ENCODE peak calls at places on chromosomes 13 and 19, in five cellular contexts. D is non-pigmented ciliary epithelial cell, F is nephron progenitor cell, M is NCI-H226, G is heart right ventricle. V is an unnamed sample.

GRCh38 chr19:32581704-32582164 is 744 bp downstream of the PDCD5 start:
- DNase-seq in M (peak), G (no peak), D (no peak), F (peak), V (peak)

GRCh38 chr13:92379371-92379770 is 847.2 kb upstream of the GPC6 start:
- DNase-seq in M (no peak), D (no peak), G (no peak), F (no peak), V (no peak)

GRCh38 chr13:75643693-75644092 is 7.6 kb downstream of the LMO7 start:
- DNase-seq in G (no peak), D (no peak), F (no peak), M (no peak), V (no peak)

GRCh38 chr13:23889598-23890224 is 511 bp upstream of the MIPEP start:
- DNase-seq in M (no peak), G (no peak), D (no peak), F (no peak), V (no peak)

GRCh38 chr13:111790621-111791020 is 276.3 kb upstream of the SOX1 start:
- DNase-seq in D (no peak), F (no peak), G (no peak), M (no peak), V (no peak)

GRCh38 chr19:48192750-48193149 is 22.3 kb downstream of the ZSWIM9 start:
- DNase-seq in D (no peak), G (no peak), M (no peak), F (no peak), V (no peak)

GRCh38 chr19:45515081-45515624 is 7.9 kb downstream of the VASP start:
- DNase-seq in M (no peak), F (no peak), G (peak), D (no peak), V (no peak)

GRCh38 chr19:52171321-52172169 is at the start of gene ZNF836:
- DNase-seq in D (no peak), F (peak), G (peak), M (peak), V (peak)

GRCh38 chr13:106210327-106210726 is 325.1 kb downstream of the EFNB2 start:
- DNase-seq in G (no peak), M (peak), F (no peak), D (no peak), V (peak)

GRCh38 chr19:13888281-13888680 is 11.3 kb downstream of the NANOS3 start:
- DNase-seq in D (no peak), G (no peak), F (no peak), M (no peak), V (no peak)

GRCh38 chr13:69720278-69720983 is 387.2 kb upstream of the ATXN8OS start:
- DNase-seq in F (no peak), D (no peak), M (no peak), G (no peak), V (no peak)

GRCh38 chr19:18137242-18137641 is 15.7 kb upstream of the PIK3R2 start:
- DNase-seq in G (no peak), D (no peak), M (peak), F (no peak), V (no peak)

GRCh38 chr19:21084343-21084742 is 2.3 kb downstream of the ZNF714 start:
- DNase-seq in M (no peak), G (no peak), D (no peak), F (no peak), V (peak)

GRCh38 chr19:2455481-2456300 is 1.1 kb downstream of the LMNB2 start:
- DNase-seq in D (no peak), F (peak), M (no peak), G (peak), V (peak)

GRCh38 chr19:5489511-5489910 is 34.3 kb downstream of the ZNRF4 start:
- DNase-seq in D (no peak), G (no peak), M (no peak), F (no peak), V (no peak)

GRCh38 chr13:40109324-40109958 is 454.0 kb downstream of the COG6 start:
- DNase-seq in D (peak), F (no peak), M (peak), G (no peak), V (peak)

GRCh38 chr13:38733146-38733545 is 46.3 kb downstream of the FREM2 start:
- DNase-seq in F (no peak), G (no peak), M (no peak), D (no peak), V (no peak)

GRCh38 chr19:47512183-47512947 is 2.5 kb downstream of the NAPA start:
- DNase-seq in M (no peak), D (no peak), F (no peak), G (no peak), V (peak)

GRCh38 chr13:66087149-66087780 is 1142.9 kb downstream of the PCDH9 start:
- DNase-seq in D (no peak), M (no peak), G (no peak), F (no peak), V (peak)

GRCh38 chr13:90868321-90868920 is 479.1 kb upstream of the MIR17HG start:
- DNase-seq in M (no peak), D (peak), F (peak), G (no peak), V (peak)

GRCh38 chr13:30872685-30873443 is 33.2 kb upstream of the MEDAG start:
- DNase-seq in M (peak), G (peak), D (peak), F (no peak), V (peak)

GRCh38 chr13:46354143-46355087 is 32.6 kb downstream of the RUBCNL start:
- DNase-seq in F (no peak), M (peak), D (peak), G (no peak), V (peak)

GRCh38 chr13:34224877-34225276 is 406.9 kb downstream of the RFC3 start:
- DNase-seq in M (no peak), D (no peak), F (no peak), G (no peak), V (no peak)

GRCh38 chr19:5329141-5329540 is 11.5 kb downstream of the PTPRS start:
- DNase-seq in F (no peak), G (no peak), D (no peak), M (no peak), V (no peak)

GRCh38 chr13:23858586-23858985 is 30.6 kb downstream of the MIPEP start:
- DNase-seq in D (no peak), M (no peak), F (no peak), G (no peak), V (no peak)

GRCh38 chr13:28392896-28393295 is 102.0 kb downstream of the FLT1 start:
- DNase-seq in F (no peak), G (no peak), M (no peak), D (no peak), V (peak)

GRCh38 chr19:31312004-31312403 is 37.2 kb downstream of the TSHZ3 start:
- DNase-seq in G (peak), D (peak), F (no peak), M (peak), V (peak)

GRCh38 chr13:90443268-90443667 is 904.2 kb upstream of the MIR17HG start:
- DNase-seq in G (no peak), F (no peak), M (no peak), D (no peak), V (no peak)

GRCh38 chr19:1421218-1421957 is 14.0 kb downstream of the DAZAP1 start:
- DNase-seq in F (no peak), D (no peak), G (no peak), M (no peak), V (no peak)

GRCh38 chr19:3450796-3451411 is 29.4 kb downstream of the SMIM24 start:
- DNase-seq in F (no peak), G (peak), D (peak), M (peak), V (peak)

GRCh38 chr19:5356428-5356827 is 15.8 kb upstream of the PTPRS start:
- DNase-seq in G (no peak), D (no peak), M (no peak), F (no peak), V (no peak)

GRCh38 chr13:19185865-19186645 is 4.4 kb upstream of the TUBA3C start:
- DNase-seq in G (no peak), D (no peak), M (no peak), F (no peak), V (no peak)

GRCh38 chr19:47188507-47189033 is 42.4 kb downstream of the BBC3 start:
- DNase-seq in D (no peak), F (no peak), G (no peak), M (no peak), V (no peak)

GRCh38 chr13:113607477-113608245 is 23.1 kb downstream of the TFDP1 start:
- DNase-seq in F (no peak), G (no peak), M (no peak), D (no peak), V (no peak)

GRCh38 chr13:110583178-110583865 is 21.8 kb upstream of the RAB20 start:
- DNase-seq in G (no peak), F (no peak), M (no peak), D (no peak), V (no peak)

GRCh38 chr19:40800339-40800996 is 1.5 kb downstream of the EGLN2 start:
- DNase-seq in M (no peak), F (no peak), D (no peak), G (no peak), V (no peak)